ENCODE peak calls at places on chromosomes 3 and 15, in six cellular contexts. Y is NCI-H1048, Q is A673, M is iris pigment epithelial cell, G is ascending aorta, N is activated B cell treated with CpG ODN at 0.5 μM for 24 hours. S is an unnamed sample.

GRCh38 chr3:69948246-69948862 is 51.2 kb upstream of the SAMMSON start:
- DNase-seq in G (no peak), Y (peak; percentile 37), M (peak; percentile 51), Q (peak; percentile 36), N (no peak), S (no peak)

GRCh38 chr15:77096541-77096940 is 25.6 kb upstream of the TSPAN3 start:
- DNase-seq in Q (no peak), G (no peak), N (no peak), Y (no peak), M (no peak), S (no peak)

GRCh38 chr15:22967084-22967770 is 12.9 kb downstream of the CYFIP1 start:
- DNase-seq in Y (no peak), Q (no peak), M (no peak), G (no peak), N (no peak), S (no peak)

GRCh38 chr15:79459666-79460065 is 27.5 kb downstream of the MINAR1 start:
- DNase-seq in G (no peak), N (no peak), Q (no peak), Y (no peak), M (no peak), S (no peak)

GRCh38 chr3:73787620-73788019 is 162.9 kb upstream of the PDZRN3 start:
- DNase-seq in G (no peak), Q (no peak), N (no peak), Y (no peak), M (no peak), S (no peak)

GRCh38 chr3:126456211-126456610 is 19.5 kb downstream of the ZXDC start:
- DNase-seq in G (no peak), N (no peak), Y (no peak), Q (no peak), M (no peak), S (no peak)

GRCh38 chr3:15074500-15074899 is 9.4 kb upstream of the MRPS25 start:
- DNase-seq in G (no peak), Q (no peak), M (no peak), Y (no peak), N (no peak), S (no peak)

GRCh38 chr15:64629063-64629462 is 146.3 kb downstream of the RBPMS2 start:
- DNase-seq in N (no peak), M (no peak), G (no peak), Q (no peak), Y (no peak), S (no peak)

GRCh38 chr15:59222106-59222505 is 15.5 kb downstream of the LDHAL6B start:
- DNase-seq in N (no peak), G (no peak), M (peak; percentile 94), Q (no peak), Y (no peak), S (no peak)

GRCh38 chr3:164208026-164208425 is 870.3 kb downstream of the SI start:
- DNase-seq in Q (no peak), Y (no peak), M (peak; percentile 5), G (no peak), N (no peak), S (no peak)

GRCh38 chr3:54533856-54534255 is 394.0 kb downstream of the LRTM1 start:
- DNase-seq in Q (no peak), G (no peak), N (no peak), M (no peak), Y (no peak), S (no peak)

GRCh38 chr15:77724649-77725048 is 91.9 kb upstream of the LINGO1 start:
- DNase-seq in Q (no peak), Y (no peak), M (no peak), G (no peak), N (no peak), S (no peak)

GRCh38 chr15:23035964-23036566 is 3.3 kb downstream of the TUBGCP5 start:
- DNase-seq in N (no peak), Q (peak; percentile 71), Y (peak; percentile 30), G (no peak), M (peak; percentile 54), S (peak; percentile 12)

GRCh38 chr15:62624541-62625399 is 417.8 kb upstream of the TPM1 start:
- DNase-seq in G (no peak), Y (no peak), N (no peak), Q (no peak), M (peak; percentile 83), S (no peak)

GRCh38 chr3:11074007-11074406 is 80.3 kb upstream of the HRH1 start:
- DNase-seq in N (no peak), Q (no peak), G (no peak), M (no peak), Y (no peak), S (no peak)

GRCh38 chr3:66490984-66491383 is 9.8 kb downstream of the LRIG1 start:
- DNase-seq in N (no peak), M (peak; percentile 34), G (no peak), Y (no peak), Q (no peak), S (no peak)

GRCh38 chr15:79401301-79401700 is 30.8 kb upstream of the MINAR1 start:
- DNase-seq in Q (no peak), N (no peak), Y (no peak), G (no peak), M (no peak), S (no peak)

GRCh38 chr3:13113346-13114335 is 40.4 kb upstream of the IQSEC1 start:
- DNase-seq in N (no peak), Y (no peak), G (no peak), M (no peak), Q (no peak), S (no peak)

GRCh38 chr3:128381609-128382008 is 85.1 kb downstream of the DNAJB8 start:
- DNase-seq in N (no peak), Q (no peak), Y (no peak), G (no peak), M (no peak), S (no peak)

GRCh38 chr15:57224664-57225063 is 151.6 kb upstream of the CGNL1 start:
- DNase-seq in Y (no peak), Q (no peak), N (no peak), M (peak; percentile 83), G (no peak), S (no peak)

GRCh38 chr3:52200981-52201679 is 3.2 kb downstream of the ALAS1 start:
- DNase-seq in Y (no peak), M (peak; percentile 73), Q (no peak), G (no peak), N (no peak), S (no peak)

GRCh38 chr3:56468184-56469106 is at the start of gene ERC2:
- DNase-seq in G (no peak), Q (peak; percentile 41), Y (no peak), N (no peak), M (peak; percentile 23), S (no peak)